ENCODE peak calls at places on chromosomes 6 and 20, in ten cellular contexts. N, G, H, Y, O, J, P, Q, L and Z are unnamed samples. For H3K36me3 and H3K4me1, the result is how much of the 10 kb centered on the place peaks cover.

GRCh38 chr20:32784369-32785080 is 22.3 kb downstream of the DNMT3B start:
- DNase-seq in P (no peak), Y (no peak), O (no peak), L (no peak), H (no peak), Q (no peak), J (no peak), G (no peak), N (no peak), Z (no peak)

GRCh38 chr6:168737481-168737880 is 296.5 kb downstream of the SMOC2 start:
- DNase-seq in G (no peak), Q (peak), P (no peak), J (no peak), N (no peak), H (no peak), O (no peak), L (no peak), Y (no peak), Z (no peak)

GRCh38 chr20:57596998-57597939 is 23.0 kb downstream of the ZBP1 start:
- DNase-seq in O (peak), Q (peak), J (peak), H (peak), P (peak), G (peak), L (peak), N (peak), Y (peak), Z (peak)

GRCh38 chr6:170276369-170277057 is 14.4 kb downstream of the DLL1 start:
- DNase-seq in Y (no peak), J (no peak), Q (no peak), P (no peak), O (peak), L (no peak), H (peak), G (peak), N (no peak), Z (no peak)

GRCh38 chr20:14453259-14453658 is 115.8 kb upstream of the FLRT3 start:
- DNase-seq in Q (no peak), O (no peak), L (no peak), P (no peak), H (no peak), N (no peak), Y (no peak), G (no peak), J (no peak), Z (no peak)

GRCh38 chr20:34061695-34062094 is 50.3 kb downstream of the EIF2S2 start:
- DNase-seq in O (no peak), H (no peak), N (no peak), Y (no peak), J (no peak), G (no peak), Q (no peak), L (no peak), P (no peak), Z (no peak)

GRCh38 chr6:152356659-152357058 is 280.5 kb downstream of the SYNE1 start:
- DNase-seq in G (no peak), O (no peak), N (no peak), L (no peak), P (no peak), Q (peak), Y (peak), J (peak), H (no peak), Z (no peak)

GRCh38 chr6:28530777-28531176 is 5.1 kb downstream of the GPX5 start:
- DNase-seq in O (no peak), Q (no peak), J (no peak), N (no peak), L (no peak), P (no peak), H (no peak), G (no peak), Y (no peak), Z (no peak)

GRCh38 chr6:70281923-70282902 is 20.7 kb downstream of the COL9A1 start:
- DNase-seq in Q (no peak), P (no peak), H (no peak), N (no peak), G (no peak), Y (no peak), J (no peak), L (no peak), O (no peak), Z (no peak)

GRCh38 chr6:82554706-82555105 is 191.1 kb downstream of the TPBG start:
- DNase-seq in Q (peak), N (no peak), P (no peak), L (no peak), O (no peak), G (no peak), Y (no peak), J (no peak), H (no peak), Z (no peak)

GRCh38 chr6:113997106-113997505 is 26.2 kb upstream of the HDAC2 start:
- DNase-seq in G (no peak), N (no peak), J (peak), L (no peak), Q (peak), H (no peak), O (no peak), Y (peak), P (no peak), Z (no peak)

GRCh38 chr6:31057426-31058003 is 47.2 kb downstream of the MUC22 start:
- DNase-seq in J (peak), H (no peak), Q (peak), G (no peak), P (no peak), L (no peak), N (no peak), O (no peak), Y (peak), Z (no peak)

GRCh38 chr6:34181903-34182302 is 36.0 kb upstream of the GRM4 start:
- DNase-seq in Y (no peak), Q (no peak), G (peak), O (no peak), N (no peak), P (no peak), H (no peak), J (no peak), L (peak), Z (no peak)

GRCh38 chr20:13819885-13820645 is 35.2 kb downstream of the NDUFAF5 start:
- DNase-seq in Q (peak), H (peak), O (no peak), G (peak), N (no peak), L (no peak), Y (peak), J (peak), P (peak), Z (no peak)

GRCh38 chr20:55354700-55355099 is 650.6 kb downstream of the CBLN4 start:
- DNase-seq in N (no peak), O (no peak), G (no peak), P (no peak), L (no peak), J (no peak), H (no peak), Y (no peak), Q (no peak), Z (no peak)

GRCh38 chr6:167341665-167342655 is 17.1 kb downstream of the TTLL2 start:
- DNase-seq in P (no peak), H (no peak), Y (no peak), O (no peak), Q (no peak), L (no peak), J (no peak), G (no peak), N (no peak), Z (no peak)

GRCh38 chr20:37992802-37993538 is 40.3 kb downstream of the TTI1 start:
- DNase-seq in L (no peak), G (no peak), J (peak), Q (peak), H (peak), Y (peak), N (peak), P (no peak), O (peak), Z (peak)

GRCh38 chr6:34457747-34458462 is 8.0 kb upstream of the PACSIN1 start:
- DNase-seq in N (no peak), O (no peak), Y (no peak), Q (no peak), H (no peak), L (no peak), J (no peak), G (no peak), P (no peak), Z (no peak)

DNA sequence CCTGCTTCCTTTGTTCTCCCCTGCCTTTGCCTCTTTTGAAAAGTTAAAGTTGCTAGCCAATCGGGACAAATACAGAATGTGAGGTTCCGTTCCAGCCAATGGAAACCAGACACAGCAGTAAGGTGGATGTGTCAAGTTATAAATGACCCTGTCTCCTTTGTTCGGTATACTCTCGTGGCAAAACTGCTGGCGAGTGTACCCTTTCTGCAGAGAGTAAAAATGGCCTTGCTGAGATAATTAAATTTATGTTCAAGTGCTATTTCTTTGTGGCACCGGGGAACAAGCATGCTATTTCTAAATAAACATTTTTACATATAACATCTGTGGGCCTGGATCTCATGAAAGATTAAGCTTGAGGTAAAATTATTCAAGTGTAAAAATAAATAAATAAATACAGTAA is 50.2 kb downstream of the RARS2 start:
- DNase-seq in G (no peak), L (no peak), Q (no peak), P (no peak), Y (no peak), O (no peak), J (no peak), H (no peak), N (no peak), Z (no peak)
- H3K27ac ChIP-seq in G (no peak), L (no peak), Q (no peak), P (no peak), Y (no peak), O (no peak), J (no peak), H (no peak), N (no peak), Z (no peak)

GRCh38 chr20:48631114-48632016 is 196.4 kb downstream of the PREX1 start:
- DNase-seq in H (no peak), P (no peak), L (no peak), O (no peak), J (peak), G (no peak), Y (no peak), N (no peak), Q (peak), Z (no peak)
- H3K36me3 ChIP-seq in H (under half), P (under half), L (under half), O (under half), J (under half), G (under half), Y (under half), N (half or more), Q (under half), Z (under half)

DNA sequence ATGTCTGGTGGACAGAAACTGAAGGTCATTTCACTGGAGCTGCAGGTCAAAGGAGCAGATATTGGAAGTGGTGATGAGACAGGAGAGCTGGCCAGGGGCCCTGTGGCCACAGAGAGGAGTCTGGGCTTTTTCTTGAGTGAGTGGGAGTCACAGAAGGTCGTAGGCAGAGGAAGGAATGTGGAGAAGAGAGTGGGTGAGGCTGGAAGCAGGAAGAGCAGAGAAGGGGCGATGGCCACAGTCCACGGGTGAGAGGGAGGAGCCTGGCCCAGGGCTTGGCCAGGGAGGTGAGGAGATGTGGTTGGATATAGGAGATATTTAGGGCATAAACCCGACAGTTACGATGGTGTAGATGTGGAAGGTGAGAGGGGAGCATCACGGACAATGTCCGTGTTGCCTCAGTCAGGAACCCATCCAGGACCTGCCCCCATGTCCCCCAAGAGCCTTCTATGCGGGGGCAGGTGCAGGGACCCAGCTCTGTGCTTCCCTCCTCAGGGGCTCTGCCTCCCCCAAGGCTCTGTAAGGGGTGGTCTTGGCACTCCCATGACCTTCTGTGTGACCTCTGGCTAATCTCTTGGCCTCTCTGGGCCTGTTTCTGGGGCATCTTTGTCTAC is 150.5 kb upstream of the PTPN1 start:
- DNase-seq in Q (no peak), J (no peak), H (peak), P (no peak), N (no peak), O (no peak), G (no peak), L (no peak), Y (no peak), Z (no peak)
- H3K4me1 ChIP-seq in Q (under half), J (under half), H (under half), P (under half), N (under half), O (under half), G (under half), L (under half), Y (under half), Z (under half)

GRCh38 chr6:4224082-4224978 is 89.0 kb upstream of the ECI2 start:
- DNase-seq in O (no peak), L (no peak), P (no peak), G (no peak), Y (peak), Q (peak), H (peak), J (peak), N (no peak), Z (no peak)
- H3K27ac ChIP-seq in O (no peak), L (no peak), P (no peak), G (no peak), Y (no peak), Q (no peak), H (no peak), J (no peak), N (no peak), Z (no peak)

DNA sequence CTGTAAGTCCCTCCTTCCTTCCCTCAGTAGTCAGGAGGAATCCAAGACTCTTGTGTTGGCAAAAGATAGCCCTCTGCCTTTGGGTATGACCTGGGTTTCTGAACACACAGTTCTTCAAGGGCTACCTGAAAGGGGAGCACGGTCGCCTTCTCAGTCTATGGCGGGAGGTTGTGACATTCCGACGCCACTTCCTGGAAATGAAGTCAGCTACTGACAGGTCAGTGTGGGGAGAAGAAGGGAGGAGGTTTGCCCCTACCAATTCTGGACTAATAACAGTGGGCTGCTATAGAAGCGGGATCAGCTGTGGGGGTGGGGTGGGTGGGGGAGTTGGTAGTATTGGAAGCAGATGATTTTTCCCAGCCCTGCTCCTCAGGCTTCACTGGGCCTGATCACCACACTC is 11.5 kb downstream of the CEP250 start:
- DNase-seq in L (no peak), P (no peak), N (no peak), O (no peak), J (no peak), H (no peak), Y (no peak), Q (no peak), G (no peak), Z (no peak)
- H3K36me3 ChIP-seq in L (half or more), P (under half), N (half or more), O (under half), J (under half), H (under half), Y (under half), Q (under half), G (under half), Z (under half)

DNA sequence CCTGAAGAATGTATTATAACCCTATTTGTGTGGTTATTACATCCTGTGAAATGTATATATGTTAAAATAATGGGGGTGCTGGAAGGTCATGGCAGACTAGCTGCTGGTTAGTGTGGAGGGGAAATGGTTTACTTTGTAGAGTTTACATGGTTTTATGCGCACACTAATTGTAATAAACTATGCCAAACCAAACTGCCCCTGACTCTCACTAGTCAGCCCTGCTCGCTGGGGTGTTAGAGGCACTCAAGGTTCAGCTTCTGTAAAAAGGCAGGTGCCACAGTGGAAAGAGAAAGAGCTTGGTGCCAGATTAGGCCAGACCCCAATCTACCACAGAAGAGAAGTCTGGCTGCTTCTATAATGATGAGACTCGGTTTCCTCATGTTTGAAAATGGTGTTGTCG is 52.7 kb downstream of the GOPC start:
- DNase-seq in Y (no peak), L (no peak), P (no peak), Q (no peak), H (no peak), J (no peak), G (no peak), O (no peak), N (no peak), Z (peak)
- H3K4me1 ChIP-seq in Y (under half), L (under half), P (under half), Q (under half), H (under half), J (under half), G (under half), O (under half), N (under half), Z (under half)